ENCODE peak calls at places on chromosomes 6 and 20, in six cellular contexts. One of them, this sample, is unnamed.

GRCh38 chr6:168342626-168343025 is 23.0 kb upstream of the DACT2 start:
- DNase-seq in midbrain: no peak
- DNase-seq in left lung: no peak
- DNase-seq in foreskin fibroblast: no peak
- DNase-seq in caudate nucleus: no peak
- DNase-seq in T-helper 9 cell: no peak
- DNase-seq in this sample: no peak

GRCh38 chr6:1518855-1519254 is 90.9 kb upstream of the FOXC1 start:
- DNase-seq in midbrain: no peak
- DNase-seq in caudate nucleus: no peak
- DNase-seq in left lung: no peak
- DNase-seq in foreskin fibroblast: no peak
- DNase-seq in T-helper 9 cell: no peak
- DNase-seq in this sample: no peak

GRCh38 chr6:5904527-5904926 is 102.2 kb downstream of the NRN1 start:
- DNase-seq in T-helper 9 cell: no peak
- DNase-seq in left lung: no peak
- DNase-seq in caudate nucleus: no peak
- DNase-seq in midbrain: no peak
- DNase-seq in foreskin fibroblast: no peak
- DNase-seq in this sample: no peak

GRCh38 chr20:38152175-38153010 is 12.7 kb downstream of the TGM2 start:
- DNase-seq in T-helper 9 cell: no peak
- DNase-seq in foreskin fibroblast: no peak
- DNase-seq in midbrain: no peak
- DNase-seq in caudate nucleus: no peak
- DNase-seq in left lung: peak; percentile 92
- DNase-seq in this sample: no peak

GRCh38 chr20:44435630-44436335 is 39.9 kb upstream of the TTPAL start:
- DNase-seq in foreskin fibroblast: no peak
- DNase-seq in left lung: no peak
- DNase-seq in midbrain: no peak
- DNase-seq in T-helper 9 cell: no peak
- DNase-seq in caudate nucleus: no peak
- DNase-seq in this sample: no peak

GRCh38 chr6:31701666-31702420 is 1.3 kb downstream of the ABHD16A start:
- DNase-seq in foreskin fibroblast: no peak
- DNase-seq in midbrain: no peak
- DNase-seq in T-helper 9 cell: no peak
- DNase-seq in caudate nucleus: no peak
- DNase-seq in left lung: peak; percentile 20
- DNase-seq in this sample: no peak

GRCh38 chr20:63953764-63954429 is 2.3 kb downstream of the UCKL1 start:
- DNase-seq in caudate nucleus: no peak
- DNase-seq in foreskin fibroblast: no peak
- DNase-seq in T-helper 9 cell: no peak
- DNase-seq in left lung: no peak
- DNase-seq in midbrain: no peak
- DNase-seq in this sample: no peak

GRCh38 chr6:43948527-43949450 is 178.5 kb downstream of the MRPL14 start:
- DNase-seq in foreskin fibroblast: no peak
- DNase-seq in caudate nucleus: no peak
- DNase-seq in T-helper 9 cell: no peak
- DNase-seq in midbrain: no peak
- DNase-seq in left lung: no peak
- DNase-seq in this sample: no peak

GRCh38 chr20:57270204-57270937 is 3.9 kb upstream of the BMP7 start:
- DNase-seq in midbrain: no peak
- DNase-seq in T-helper 9 cell: no peak
- DNase-seq in caudate nucleus: no peak
- DNase-seq in foreskin fibroblast: no peak
- DNase-seq in left lung: no peak
- DNase-seq in this sample: no peak

GRCh38 chr6:88174906-88175305 is 8.8 kb upstream of the CNR1 start:
- DNase-seq in midbrain: no peak
- DNase-seq in foreskin fibroblast: no peak
- DNase-seq in caudate nucleus: no peak
- DNase-seq in T-helper 9 cell: no peak
- DNase-seq in left lung: no peak
- DNase-seq in this sample: no peak

GRCh38 chr6:11212625-11213024 is 19.8 kb downstream of the NEDD9 start:
- DNase-seq in T-helper 9 cell: no peak
- DNase-seq in caudate nucleus: no peak
- DNase-seq in left lung: no peak
- DNase-seq in foreskin fibroblast: peak; percentile 91
- DNase-seq in midbrain: no peak
- DNase-seq in this sample: no peak

GRCh38 chr20:52150440-52151258 is 40.9 kb downstream of the ZFP64 start:
- DNase-seq in foreskin fibroblast: peak; percentile 23
- DNase-seq in midbrain: peak; percentile 34
- DNase-seq in T-helper 9 cell: no peak
- DNase-seq in caudate nucleus: no peak
- DNase-seq in left lung: no peak
- DNase-seq in this sample: peak; percentile 73

GRCh38 chr6:151022492-151022891 is 157.0 kb downstream of the MTHFD1L start:
- DNase-seq in left lung: no peak
- DNase-seq in caudate nucleus: no peak
- DNase-seq in midbrain: no peak
- DNase-seq in T-helper 9 cell: no peak
- DNase-seq in foreskin fibroblast: no peak
- DNase-seq in this sample: no peak

GRCh38 chr20:25319241-25320034 is 71.2 kb downstream of the ABHD12 start:
- DNase-seq in T-helper 9 cell: no peak
- DNase-seq in caudate nucleus: no peak
- DNase-seq in left lung: peak; percentile 67
- DNase-seq in foreskin fibroblast: no peak
- DNase-seq in midbrain: no peak
- DNase-seq in this sample: no peak

GRCh38 chr6:157943964-157944283 is 37.7 kb upstream of the SYNJ2 start:
- DNase-seq in left lung: no peak
- DNase-seq in midbrain: no peak
- DNase-seq in T-helper 9 cell: no peak
- DNase-seq in caudate nucleus: no peak
- DNase-seq in foreskin fibroblast: no peak
- DNase-seq in this sample: no peak

GRCh38 chr6:168129292-168130167 is 50.5 kb upstream of the FRMD1 start:
- DNase-seq in T-helper 9 cell: no peak
- DNase-seq in left lung: no peak
- DNase-seq in foreskin fibroblast: no peak
- DNase-seq in midbrain: no peak
- DNase-seq in caudate nucleus: no peak
- DNase-seq in this sample: no peak

GRCh38 chr6:156912431-156912830 is 135.3 kb downstream of the ARID1B start:
- DNase-seq in midbrain: no peak
- DNase-seq in caudate nucleus: no peak
- DNase-seq in T-helper 9 cell: no peak
- DNase-seq in foreskin fibroblast: no peak
- DNase-seq in left lung: no peak
- DNase-seq in this sample: no peak

GRCh38 chr6:31125162-31125561 is 4.9 kb upstream of the CDSN start:
- DNase-seq in midbrain: no peak
- DNase-seq in T-helper 9 cell: no peak
- DNase-seq in foreskin fibroblast: no peak
- DNase-seq in caudate nucleus: no peak
- DNase-seq in left lung: peak; percentile 78
- DNase-seq in this sample: no peak

GRCh38 chr20:4193053-4193452 is 177.7 kb upstream of the RNF24 start:
- DNase-seq in left lung: no peak
- DNase-seq in T-helper 9 cell: no peak
- DNase-seq in midbrain: no peak
- DNase-seq in foreskin fibroblast: no peak
- DNase-seq in caudate nucleus: no peak
- DNase-seq in this sample: no peak

GRCh38 chr20:326645-327031 is 1.3 kb downstream of the SOX12 start:
- DNase-seq in left lung: peak; percentile 87
- DNase-seq in T-helper 9 cell: no peak
- DNase-seq in midbrain: no peak
- DNase-seq in caudate nucleus: no peak
- DNase-seq in foreskin fibroblast: peak; percentile 24
- DNase-seq in this sample: peak; percentile 25

GRCh38 chr20:25018425-25018824 is 25.9 kb upstream of the APMAP start:
- DNase-seq in left lung: no peak
- DNase-seq in foreskin fibroblast: no peak
- DNase-seq in caudate nucleus: no peak
- DNase-seq in midbrain: no peak
- DNase-seq in T-helper 9 cell: no peak
- DNase-seq in this sample: no peak

GRCh38 chr20:5691918-5692618 is 58.1 kb upstream of the SHLD1 start:
- DNase-seq in T-helper 9 cell: no peak
- DNase-seq in midbrain: no peak
- DNase-seq in foreskin fibroblast: no peak
- DNase-seq in caudate nucleus: no peak
- DNase-seq in left lung: no peak
- DNase-seq in this sample: no peak

GRCh38 chr6:33566182-33567084 is 13.6 kb downstream of the BAK1 start:
- DNase-seq in left lung: no peak
- DNase-seq in midbrain: no peak
- DNase-seq in T-helper 9 cell: no peak
- DNase-seq in foreskin fibroblast: peak; percentile 70
- DNase-seq in caudate nucleus: no peak
- DNase-seq in this sample: no peak

GRCh38 chr6:75326557-75327258 is 42.1 kb upstream of the TMEM30A start:
- DNase-seq in foreskin fibroblast: peak; percentile 40
- DNase-seq in midbrain: no peak
- DNase-seq in left lung: no peak
- DNase-seq in T-helper 9 cell: no peak
- DNase-seq in caudate nucleus: no peak
- DNase-seq in this sample: no peak

GRCh38 chr6:126188271-126188909 is 151.5 kb upstream of the CENPW start:
- DNase-seq in caudate nucleus: no peak
- DNase-seq in T-helper 9 cell: no peak
- DNase-seq in foreskin fibroblast: peak; percentile 52
- DNase-seq in left lung: no peak
- DNase-seq in midbrain: no peak
- DNase-seq in this sample: no peak

GRCh38 chr6:1670711-1671462 is 61.2 kb downstream of the FOXC1 start:
- DNase-seq in midbrain: no peak
- DNase-seq in left lung: no peak
- DNase-seq in caudate nucleus: no peak
- DNase-seq in foreskin fibroblast: no peak
- DNase-seq in T-helper 9 cell: no peak
- DNase-seq in this sample: no peak

GRCh38 chr6:46757206-46757564 is 10.5 kb downstream of the ANKRD66 start:
- DNase-seq in left lung: no peak
- DNase-seq in midbrain: no peak
- DNase-seq in T-helper 9 cell: no peak
- DNase-seq in foreskin fibroblast: no peak
- DNase-seq in caudate nucleus: no peak
- DNase-seq in this sample: no peak

GRCh38 chr6:111973897-111974639 is 79.8 kb upstream of the CCN6 start:
- DNase-seq in left lung: no peak
- DNase-seq in midbrain: no peak
- DNase-seq in foreskin fibroblast: no peak
- DNase-seq in caudate nucleus: no peak
- DNase-seq in T-helper 9 cell: no peak
- DNase-seq in this sample: no peak

GRCh38 chr6:104887350-104887749 is 27.6 kb upstream of the HACE1 start:
- DNase-seq in caudate nucleus: no peak
- DNase-seq in T-helper 9 cell: no peak
- DNase-seq in midbrain: no peak
- DNase-seq in foreskin fibroblast: peak; percentile 13
- DNase-seq in left lung: no peak
- DNase-seq in this sample: no peak

GRCh38 chr20:23205656-23206055 is 119.5 kb upstream of the CD93 start:
- DNase-seq in foreskin fibroblast: peak; percentile 69
- DNase-seq in midbrain: peak; percentile 77
- DNase-seq in caudate nucleus: peak; percentile 44
- DNase-seq in left lung: no peak
- DNase-seq in T-helper 9 cell: no peak
- DNase-seq in this sample: peak; percentile 80